ENCODE peak calls at places on chromosomes 1 and 21, in ten cellular contexts. F is aorta, D is A549, H is H1, L is upper lobe of right lung, V is neural progenitor cell, A is tibial artery, G is fibroblast of lung, E is IMR-90, I is esophagus squamous epithelium. R is an unnamed sample. For H3K4me1, the result is how much of the 10 kb centered on the place peaks cover.

GRCh38 chr1:201108614-201109013 is 3.6 kb downstream of the CACNA1S start:
- DNase-seq in L (no peak), E (no peak), G (no peak), V (peak), I (no peak), H (no peak), A (no peak), F (no peak), D (no peak), R (peak)

GRCh38 chr1:154764773-154765172 is 105.3 kb downstream of the KCNN3 start:
- DNase-seq in I (no peak), D (no peak), A (no peak), G (no peak), H (no peak), V (no peak), E (no peak), L (no peak), F (no peak), R (no peak)

GRCh38 chr1:245008761-245009160 is 144.4 kb upstream of the HNRNPU start:
- DNase-seq in E (no peak), D (no peak), I (no peak), F (no peak), G (peak), H (no peak), A (no peak), V (no peak), L (no peak), R (no peak)

GRCh38 chr1:42335809-42336518 is 929 bp upstream of the FOXJ3 start:
- DNase-seq in G (peak), F (no peak), I (no peak), D (peak), A (no peak), L (no peak), H (no peak), E (peak), V (no peak), R (no peak)

GRCh38 chr1:63717511-63718120 is 56.2 kb upstream of the ROR1 start:
- DNase-seq in V (no peak), L (no peak), I (no peak), E (no peak), F (no peak), A (no peak), H (no peak), G (no peak), D (no peak), R (no peak)

GRCh38 chr1:42035830-42036604 is 117.2 kb upstream of the GUCA2B start:
- DNase-seq in V (peak), L (peak), G (peak), A (peak), E (peak), H (peak), D (peak), I (peak), F (peak), R (peak)

GRCh38 chr21:43211085-43212071 is 42.6 kb downstream of the CRYAA start:
- DNase-seq in V (peak), L (peak), D (no peak), F (peak), E (no peak), H (no peak), A (peak), I (no peak), G (peak), R (no peak)

GRCh38 chr1:110890474-110891196 is 17.7 kb downstream of the CD53 start:
- DNase-seq in F (no peak), V (no peak), H (no peak), L (no peak), G (no peak), I (no peak), E (no peak), D (no peak), A (no peak), R (no peak)

GRCh38 chr1:8170059-8170835 is 144.1 kb upstream of the ERRFI1 start:
- DNase-seq in A (no peak), F (peak), V (no peak), H (no peak), E (no peak), G (no peak), L (peak), I (no peak), D (no peak), R (no peak)

GRCh38 chr1:184691719-184692324 is 62.8 kb downstream of the EDEM3 start:
- DNase-seq in I (no peak), H (no peak), D (peak), F (no peak), V (peak), L (no peak), A (no peak), G (peak), E (peak), R (no peak)

GRCh38 chr1:1918901-1919303 is at the start of gene TMEM52:
- DNase-seq in E (no peak), G (no peak), A (peak), H (no peak), L (no peak), F (no peak), D (no peak), I (no peak), V (no peak), R (no peak)

GRCh38 chr1:1919304-1920056 is 401 bp upstream of the TMEM52 start:
- DNase-seq in H (peak), A (peak), F (peak), V (peak), D (peak), I (peak), G (peak), E (peak), L (peak), R (peak)

GRCh38 chr1:1916882-1917281 is 1.8 kb downstream of the CALML6 start:
- DNase-seq in V (no peak), H (no peak), E (no peak), I (no peak), F (peak), L (no peak), A (no peak), G (no peak), D (no peak), R (no peak)

GRCh38 chr1:1917304-1917976 is 1.6 kb downstream of the TMEM52 start:
- DNase-seq in H (no peak), I (no peak), E (no peak), G (no peak), D (no peak), F (no peak), A (no peak), V (no peak), L (peak), R (no peak)

GRCh38 chr1:1917995-1918900 is 831 bp downstream of the TMEM52 start:
- DNase-seq in I (no peak), D (no peak), A (no peak), H (no peak), F (peak), V (no peak), E (no peak), L (peak), G (no peak), R (no peak)
- H3K4me3 ChIP-seq in I (peak), D (peak), A (peak), H (peak), F (no peak), V (peak), E (peak), L (peak), G (peak), R (peak)

GRCh38 chr1:20228314-20228713 is 42.0 kb upstream of the PLA2G2C start:
- DNase-seq in A (no peak), D (no peak), G (no peak), H (no peak), L (no peak), I (no peak), V (no peak), F (no peak), E (no peak), R (no peak)
- H3K4me1 ChIP-seq in A (under half), D (under half), G (under half), H (under half), L (under half), I (under half), V (under half), F (under half), E (under half), R (under half)

DNA sequence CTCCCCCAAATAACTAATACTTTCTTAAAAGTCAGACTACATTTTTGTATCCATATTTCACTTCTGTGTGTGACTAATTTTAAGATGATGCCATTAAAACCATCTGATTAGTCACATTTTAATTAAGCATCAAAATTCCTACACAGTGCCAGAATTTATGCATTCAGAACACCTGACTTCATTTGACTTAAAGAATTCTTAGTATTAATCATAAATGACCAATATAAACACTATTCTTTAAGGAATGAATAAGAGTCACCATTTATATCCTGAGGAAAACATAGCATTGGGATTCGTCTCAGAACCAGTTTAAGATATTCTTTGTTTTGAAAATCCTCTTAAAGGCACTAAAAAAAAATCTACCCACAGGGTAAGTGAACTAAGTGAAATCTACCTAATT is 37.0 kb downstream of the TM2D1 start:
- DNase-seq in D (no peak), I (no peak), E (peak), F (no peak), V (no peak), G (peak), A (no peak), H (no peak), L (no peak), R (no peak)
- H3K27ac ChIP-seq in D (no peak), I (no peak), E (no peak), F (no peak), V (no peak), G (no peak), A (no peak), H (no peak), L (no peak), R (no peak)

DNA sequence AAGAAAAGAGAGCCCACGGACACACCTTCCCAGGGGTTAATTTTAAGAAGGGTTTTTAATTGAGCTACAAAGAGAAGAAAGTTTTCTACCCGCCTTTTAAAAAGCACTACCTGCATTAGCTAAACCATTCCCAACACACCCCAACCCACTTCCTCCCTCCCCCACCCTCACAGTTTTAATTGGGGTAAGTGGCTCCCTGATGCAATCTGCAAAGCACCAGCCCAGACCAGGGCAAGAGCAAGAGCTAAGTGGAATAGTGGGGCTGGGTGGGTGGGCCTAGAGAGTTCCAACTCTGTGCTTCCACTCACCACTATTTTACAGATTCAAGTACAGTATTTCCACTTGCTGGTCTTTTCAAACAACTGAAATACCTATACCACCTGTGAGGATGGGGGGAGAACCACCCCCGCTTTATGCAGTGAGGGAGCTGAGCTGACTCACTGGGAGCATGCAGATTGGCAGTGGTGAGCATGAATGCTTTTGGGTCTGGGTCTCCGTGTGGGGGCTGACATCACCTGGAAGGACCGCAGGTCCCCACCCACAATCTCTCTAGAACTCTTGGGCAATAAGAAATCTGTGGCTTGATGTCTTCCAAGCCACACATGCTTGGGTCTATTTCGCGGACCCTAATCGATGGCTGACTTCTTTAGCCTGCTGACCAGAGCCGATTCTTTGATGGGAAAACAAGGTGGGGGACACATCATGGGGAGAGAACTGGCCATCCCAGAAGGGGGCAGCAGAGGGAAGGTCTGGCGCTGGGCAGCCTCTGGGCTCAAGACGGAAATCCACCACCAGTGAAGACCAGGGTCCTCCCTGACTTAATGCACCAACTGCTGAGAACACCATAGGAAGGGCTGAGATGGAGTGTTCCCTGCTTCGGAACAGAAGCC is 95.5 kb downstream of the SSBP3 start:
- DNase-seq in V (peak), L (no peak), E (peak), D (peak), A (no peak), I (no peak), G (peak), H (no peak), F (no peak), R (no peak)
- H3K4me3 ChIP-seq in V (peak), L (no peak), E (no peak), D (no peak), A (no peak), I (no peak), G (no peak), H (peak), F (no peak), R (no peak)

GRCh38 chr1:89901957-89902669 is 81.3 kb downstream of the LRRC8D start:
- DNase-seq in H (no peak), F (no peak), A (no peak), D (no peak), L (no peak), I (no peak), G (no peak), V (no peak), E (no peak), R (no peak)
- H3K4me1 ChIP-seq in H (under half), F (under half), A (under half), D (half or more), L (under half), I (under half), G (under half), V (under half), E (under half), R (under half)

GRCh38 chr1:31839662-31840343 is 24.0 kb upstream of the SPOCD1 start:
- DNase-seq in V (no peak), L (no peak), F (no peak), I (no peak), D (no peak), E (peak), H (no peak), G (peak), A (no peak), R (no peak)

GRCh38 chr1:31837441-31838158 is 21.8 kb upstream of the SPOCD1 start:
- DNase-seq in D (no peak), A (no peak), H (no peak), L (no peak), I (no peak), E (no peak), F (no peak), V (no peak), G (no peak), R (no peak)

GRCh38 chr1:31848381-31848897 is 32.6 kb upstream of the SPOCD1 start:
- DNase-seq in D (no peak), L (peak), F (no peak), H (no peak), I (no peak), G (no peak), E (no peak), A (no peak), V (no peak), R (peak)

GRCh38 chr1:31846484-31846883 is 30.7 kb upstream of the SPOCD1 start:
- DNase-seq in E (no peak), H (no peak), G (no peak), L (no peak), F (no peak), D (no peak), I (no peak), A (no peak), V (no peak), R (no peak)

DNA sequence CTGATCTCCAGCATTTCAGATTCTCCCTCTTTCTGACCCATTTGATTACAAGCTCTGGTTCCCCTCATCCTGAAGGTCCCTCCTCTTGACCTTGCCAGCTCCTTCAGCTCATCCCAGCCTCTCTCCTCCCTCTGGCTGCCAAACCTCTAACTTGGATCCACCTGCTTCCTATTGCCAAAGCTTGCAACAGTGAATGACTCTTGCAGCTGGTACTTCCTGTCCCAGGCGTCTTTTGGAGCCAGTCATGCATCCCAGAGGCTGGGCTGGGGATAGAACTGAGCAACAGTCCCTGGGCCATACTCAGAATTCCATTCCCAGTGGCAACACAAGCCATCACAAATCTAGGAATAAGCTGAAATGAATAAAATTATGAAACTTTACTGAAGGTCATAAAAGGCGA is 27.7 kb upstream of the SPOCD1 start:
- DNase-seq in F (no peak), A (no peak), H (no peak), I (no peak), G (peak), L (no peak), E (peak), V (no peak), D (no peak), R (no peak)
- H3K27ac ChIP-seq in F (no peak), A (no peak), H (no peak), I (no peak), G (no peak), L (no peak), E (no peak), V (no peak), D (peak), R (no peak)

DNA sequence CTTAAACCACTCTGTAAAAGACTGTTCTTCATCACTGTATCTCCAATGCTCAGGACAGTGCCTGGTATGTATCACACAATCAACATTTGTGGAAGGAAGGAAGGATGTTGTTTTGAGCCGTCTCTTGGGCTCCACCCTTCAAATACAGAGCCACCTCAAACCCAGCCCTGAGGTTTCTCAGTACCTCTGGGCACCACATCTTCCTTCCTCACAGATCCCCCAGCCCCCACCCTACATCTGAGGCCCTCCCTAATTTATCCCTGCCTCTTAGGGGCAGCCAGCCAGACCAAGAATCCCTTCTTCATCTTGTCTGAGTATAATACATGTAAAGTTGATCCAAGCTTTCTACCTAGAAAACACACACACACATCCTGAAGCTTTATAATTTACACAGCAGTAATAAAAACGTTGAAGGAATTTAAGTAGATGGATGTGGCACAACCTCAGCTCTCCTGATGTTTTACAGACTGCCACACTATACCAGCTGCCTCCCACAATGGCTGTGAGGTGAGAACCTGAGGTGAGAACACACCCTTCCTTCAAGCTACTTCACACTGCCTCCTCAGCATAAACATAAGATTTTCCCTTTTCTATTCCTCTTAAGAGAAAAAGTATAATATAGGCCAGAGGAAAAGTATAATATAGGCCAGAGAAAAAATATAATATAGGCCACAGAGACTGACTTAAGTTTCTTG is 48.5 kb downstream of the CDC7 start:
- DNase-seq in V (no peak), L (no peak), H (no peak), G (no peak), A (no peak), D (no peak), F (no peak), E (no peak), I (no peak), R (peak)
- H3K4me3 ChIP-seq in V (no peak), L (no peak), H (no peak), G (no peak), A (no peak), D (no peak), F (no peak), E (no peak), I (no peak), R (peak)

GRCh38 chr1:113784104-113784779 is 25.0 kb upstream of the PHTF1 start:
- DNase-seq in F (no peak), H (no peak), E (peak), I (no peak), A (no peak), G (peak), V (no peak), D (no peak), L (no peak), R (peak)
- H3K4me1 ChIP-seq in F (under half), H (under half), E (under half), I (under half), A (half or more), G (under half), V (under half), D (under half), L (under half), R (half or more)

DNA sequence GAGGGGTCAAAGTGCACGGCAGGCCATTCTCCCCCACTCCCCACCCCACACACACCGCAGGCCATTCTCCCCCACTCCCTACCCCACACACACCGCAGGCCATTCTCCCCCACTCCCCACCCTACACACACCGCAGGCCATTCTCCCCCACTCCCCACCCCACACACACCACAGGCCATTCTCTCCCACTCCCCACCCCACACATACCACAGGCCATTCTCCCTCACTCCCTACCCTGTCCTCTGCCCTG is 15.7 kb downstream of the H6PD start:
- DNase-seq in D (no peak), A (no peak), L (no peak), G (no peak), V (no peak), H (no peak), I (no peak), E (no peak), F (no peak), R (no peak)
- H3K27ac ChIP-seq in D (no peak), A (peak), L (peak), G (no peak), V (no peak), H (no peak), I (peak), E (no peak), F (no peak), R (no peak)

GRCh38 chr1:15700510-15700909 is 16.4 kb downstream of the PLEKHM2 start:
- DNase-seq in V (no peak), A (no peak), L (peak), G (peak), F (no peak), H (no peak), E (peak), D (no peak), I (no peak), R (no peak)
- H3K4me3 ChIP-seq in V (no peak), A (no peak), L (no peak), G (no peak), F (no peak), H (no peak), E (no peak), D (no peak), I (no peak), R (no peak)

R was measured in CD8-positive, alpha-beta memory T cell.